ENCODE peak calls at places on chromosome 10, in ten cellular contexts. X is IMR-90; Q is WTC11; N is mucosa of descending colon; R is Panc1; W is naive thymus-derived CD8-positive, alpha-beta T cell; Y is SK-N-SH treated with all-trans-retinoic acid at 6 μM for 48 hours; D is RWPE2; G is left colon; K is Right ventricle myocardium superior. E is an unnamed sample.

GRCh38 chr10:79249156-79250121 is 97.8 kb upstream of the PPIF start:
- ATAC-seq in X (no peak), Q (no peak), N (peak), R (no peak), W (no peak), Y (no peak), D (no peak), G (no peak), K (no peak), E (peak)

GRCh38 chr10:3606309-3606708 is 178.7 kb downstream of the KLF6 start:
- ATAC-seq in X (no peak), Q (no peak), N (no peak), R (no peak), W (no peak), Y (no peak), D (no peak), G (no peak), K (no peak), E (no peak)

GRCh38 chr10:28705472-28705871 is 28.2 kb downstream of the BAMBI start:
- ATAC-seq in X (no peak), Q (no peak), N (no peak), R (no peak), W (no peak), Y (no peak), D (no peak), G (no peak), K (no peak), E (no peak)

GRCh38 chr10:110576220-110576619 is 8.7 kb downstream of the SMC3 start:
- ATAC-seq in X (peak), Q (no peak), N (no peak), R (no peak), W (no peak), Y (no peak), D (peak), G (no peak), K (no peak), E (no peak)

GRCh38 chr10:61978965-61979364 is 77.5 kb downstream of the ARID5B start:
- ATAC-seq in X (no peak), Q (peak), N (peak), R (no peak), W (no peak), Y (no peak), D (no peak), G (no peak), K (peak), E (no peak)

GRCh38 chr10:28891058-28891713 is 213.9 kb downstream of the BAMBI start:
- ATAC-seq in X (peak), Q (no peak), N (no peak), R (no peak), W (no peak), Y (no peak), D (peak), G (no peak), K (peak), E (no peak)

GRCh38 chr10:20988357-20988983 is 91.4 kb upstream of the NEBL start:
- ATAC-seq in X (no peak), Q (no peak), N (no peak), R (no peak), W (no peak), Y (no peak), D (no peak), G (no peak), K (no peak), E (no peak)

GRCh38 chr10:31656820-31657470 is 271.7 kb downstream of the ARHGAP12 start:
- ATAC-seq in X (no peak), Q (no peak), N (no peak), R (no peak), W (no peak), Y (no peak), D (no peak), G (no peak), K (peak), E (no peak)

GRCh38 chr10:63763744-63764143 is 242.5 kb downstream of the REEP3 start:
- ATAC-seq in X (no peak), Q (no peak), N (peak), R (no peak), W (no peak), Y (no peak), D (peak), G (peak), K (no peak), E (no peak)

GRCh38 chr10:90968448-90969086 is 47.7 kb upstream of the ANKRD1 start:
- ATAC-seq in X (peak), Q (no peak), N (peak), R (no peak), W (no peak), Y (peak), D (peak), G (no peak), K (peak), E (no peak)

GRCh38 chr10:34769941-34770340 is 45.2 kb downstream of the PARD3 start:
- ATAC-seq in X (no peak), Q (no peak), N (no peak), R (no peak), W (no peak), Y (no peak), D (no peak), G (no peak), K (no peak), E (no peak)

GRCh38 chr10:68871731-68872342 is 29.3 kb upstream of the DDX50 start:
- ATAC-seq in X (peak), Q (no peak), N (no peak), R (peak), W (no peak), Y (peak), D (peak), G (no peak), K (peak), E (no peak)

GRCh38 chr10:33347227-33347626 is 12.8 kb upstream of the NRP1 start:
- ATAC-seq in X (peak), Q (no peak), N (no peak), R (no peak), W (no peak), Y (no peak), D (peak), G (no peak), K (no peak), E (no peak)

GRCh38 chr10:116667484-116667883 is 46.7 kb downstream of the PNLIPRP2 start:
- ATAC-seq in X (no peak), Q (no peak), N (no peak), R (no peak), W (no peak), Y (no peak), D (no peak), G (no peak), K (no peak), E (no peak)

GRCh38 chr10:84363434-84363833 is 35.0 kb downstream of the CCSER2 start:
- ATAC-seq in X (no peak), Q (no peak), N (no peak), R (no peak), W (no peak), Y (no peak), D (no peak), G (no peak), K (no peak), E (no peak)

GRCh38 chr10:58424176-58424575 is 39.0 kb downstream of the TFAM start:
- ATAC-seq in X (no peak), Q (no peak), N (no peak), R (no peak), W (no peak), Y (no peak), D (no peak), G (no peak), K (no peak), E (no peak)

GRCh38 chr10:95613330-95613729 is 43.2 kb downstream of the ALDH18A1 start:
- ATAC-seq in X (no peak), Q (no peak), N (peak), R (no peak), W (no peak), Y (no peak), D (no peak), G (peak), K (no peak), E (no peak)

GRCh38 chr10:44998146-44998631 is 2.5 kb upstream of the ZNF22 start:
- ATAC-seq in X (no peak), Q (no peak), N (no peak), R (no peak), W (no peak), Y (no peak), D (no peak), G (no peak), K (no peak), E (no peak)

GRCh38 chr10:71575446-71575845 is 144.1 kb downstream of the C10orf105 start:
- ATAC-seq in X (no peak), Q (no peak), N (no peak), R (no peak), W (no peak), Y (no peak), D (no peak), G (no peak), K (peak), E (no peak)

GRCh38 chr10:50431118-50431517 is 179.8 kb upstream of the ASAH2 start:
- ATAC-seq in X (no peak), Q (no peak), N (no peak), R (no peak), W (no peak), Y (no peak), D (peak), G (no peak), K (peak), E (no peak)

GRCh38 chr10:114223066-114223465 is 16.0 kb upstream of the VWA2 start:
- ATAC-seq in X (no peak), Q (no peak), N (no peak), R (peak), W (no peak), Y (no peak), D (no peak), G (no peak), K (peak), E (no peak)

E was measured in stimulated activated memory B cell treated with anti-CD40 and anti-IgM and Interleukin-4, amounts not matched to agents 10 μg/mL and 1 μg/mL and 100 μg/mL, for 72 hours.